ENCODE peak calls at places on chromosomes 11 and 22, in five cellular contexts. I is neuronal stem cell, N is mesendoderm, Z is H1, K is IMR-90. V is an unnamed sample. For H3K36me3, the result is how much of the 10 kb centered on the place peaks cover.

GRCh38 chr11:76653674-76654309 is 16.8 kb downstream of the LRRC32 start:
- DNase-seq in I (no peak), N (no peak), Z (no peak), K (peak), V (peak)

GRCh38 chr11:69479591-69480271 is 1.7 kb upstream of the LINC01488 start:
- DNase-seq in I (no peak), N (no peak), Z (no peak), K (no peak), V (no peak)

GRCh38 chr22:17829691-17830040 is 55.4 kb upstream of the BID start:
- DNase-seq in I (no peak), N (no peak), Z (no peak), K (peak), V (no peak)

GRCh38 chr11:66317766-66318575 is 1.1 kb upstream of the CD248 start:
- DNase-seq in I (no peak), N (peak), Z (no peak), K (peak), V (peak)

GRCh38 chr11:45145421-45146071 is 893 bp upstream of the PRDM11 start:
- DNase-seq in I (peak), N (peak), Z (peak), K (peak), V (peak)

GRCh38 chr11:125626381-125626950 is 1.5 kb downstream of the CHEK1 start:
- DNase-seq in I (no peak), N (no peak), Z (no peak), K (peak), V (no peak)

GRCh38 chr11:8567597-8568198 is 26.3 kb downstream of the STK33 start:
- DNase-seq in I (no peak), N (no peak), Z (no peak), K (peak), V (no peak)

GRCh38 chr11:96314326-96315050 is 28.5 kb downstream of the MAML2 start:
- DNase-seq in I (no peak), N (no peak), Z (no peak), K (peak), V (peak)

GRCh38 chr11:113602483-113602882 is 103.6 kb downstream of the TMPRSS5 start:
- DNase-seq in I (no peak), N (no peak), Z (no peak), K (no peak), V (no peak)

GRCh38 chr11:83011333-83012167 is 60.1 kb downstream of the RAB30 start:
- DNase-seq in I (no peak), N (no peak), Z (no peak), K (no peak), V (no peak)

GRCh38 chr11:102269927-102270326 is 47.4 kb upstream of the BIRC3 start:
- DNase-seq in I (no peak), N (no peak), Z (no peak), K (peak), V (no peak)

GRCh38 chr22:20251491-20251890 is 16.6 kb downstream of the RTN4R start:
- DNase-seq in I (no peak), N (no peak), Z (no peak), K (no peak), V (no peak)

GRCh38 chr22:49230194-49230577 is 597.5 kb downstream of the BRD1 start:
- DNase-seq in I (peak), N (peak), Z (peak), K (no peak), V (no peak)

GRCh38 chr11:77083553-77084245 is 16.9 kb downstream of the CAPN5 start:
- DNase-seq in I (no peak), N (no peak), Z (no peak), K (no peak), V (no peak)

GRCh38 chr11:57641011-57641410 is 8.7 kb downstream of the YPEL4 start:
- DNase-seq in I (no peak), N (peak), Z (no peak), K (no peak), V (peak)

GRCh38 chr11:67409261-67409666 is 5.4 kb downstream of the TBC1D10C start:
- DNase-seq in I (no peak), N (no peak), Z (no peak), K (no peak), V (no peak)

GRCh38 chr11:68889948-68890446 is 13.6 kb downstream of the MRPL21 start:
- DNase-seq in I (no peak), N (peak), Z (peak), K (peak), V (peak)

GRCh38 chr22:38103641-38104040 is 6.8 kb downstream of the BAIAP2L2 start:
- DNase-seq in I (no peak), N (no peak), Z (no peak), K (no peak), V (no peak)

GRCh38 chr11:7154881-7155344 is 66.1 kb downstream of the RBMXL2 start:
- DNase-seq in I (no peak), N (no peak), Z (no peak), K (no peak), V (peak)

GRCh38 chr11:126537492-126537891 is 182.0 kb downstream of the ST3GAL4 start:
- DNase-seq in I (no peak), N (no peak), Z (no peak), K (no peak), V (no peak)

GRCh38 chr11:370087-370941 is 1.0 kb downstream of the B4GALNT4 start:
- DNase-seq in I (peak), N (no peak), Z (peak), K (no peak), V (no peak)

GRCh38 chr11:44519989-44520737 is 45.3 kb upstream of the CD82 start:
- DNase-seq in I (no peak), N (no peak), Z (no peak), K (no peak), V (no peak)

GRCh38 chr11:120137611-120138521 is at the start of gene TRIM29:
- DNase-seq in I (no peak), N (peak), Z (peak), K (no peak), V (no peak)

GRCh38 chr11:94786264-94787126 is 18.3 kb downstream of the AMOTL1 start:
- DNase-seq in I (no peak), N (peak), Z (no peak), K (peak), V (peak)

GRCh38 chr11:65947603-65948125 is 2.4 kb downstream of the TSGA10IP start:
- DNase-seq in I (no peak), N (no peak), Z (no peak), K (no peak), V (no peak)

GRCh38 chr11:81644239-81644840 is 1089.3 kb downstream of the FAM181B start:
- DNase-seq in I (peak), N (peak), Z (no peak), K (peak), V (peak)

GRCh38 chr22:17243524-17243923 is 24.3 kb upstream of the ADA2 start:
- DNase-seq in I (no peak), N (no peak), Z (no peak), K (no peak), V (no peak)

GRCh38 chr22:35687461-35687860 is 30.2 kb upstream of the APOL5 start:
- DNase-seq in I (no peak), N (no peak), Z (no peak), K (no peak), V (no peak)

GRCh38 chr11:14270690-14271542 is 88.1 kb downstream of the RRAS2 start:
- DNase-seq in I (no peak), N (no peak), Z (no peak), K (no peak), V (no peak)
- H3K36me3 ChIP-seq in I (under half), N (under half), Z (under half), K (under half), V (half or more)

DNA sequence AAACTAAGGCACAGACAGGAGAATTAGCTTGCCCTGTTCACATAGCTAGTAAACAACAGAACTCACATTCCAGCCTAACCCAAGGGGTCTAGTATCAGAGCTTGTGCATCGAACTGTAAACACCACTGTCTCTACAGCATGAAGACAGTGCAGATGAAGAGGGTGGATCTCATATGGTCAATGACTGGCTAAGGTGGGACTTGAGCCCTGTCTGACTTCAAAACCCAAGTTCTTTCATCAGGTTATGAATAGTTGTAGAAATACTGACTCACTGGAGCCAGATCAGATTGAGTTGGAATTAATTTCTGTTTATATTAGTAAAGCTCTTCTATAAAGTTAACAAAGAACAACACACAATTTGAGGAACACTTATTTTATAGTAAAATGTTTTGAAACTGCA is 161.7 kb upstream of the ARHGAP20 start:
- DNase-seq in I (no peak), N (no peak), Z (no peak), K (no peak), V (no peak)
- H2BK15ac ChIP-seq in I (no peak), N (no peak), Z (no peak), K (no peak), V (no peak)

DNA sequence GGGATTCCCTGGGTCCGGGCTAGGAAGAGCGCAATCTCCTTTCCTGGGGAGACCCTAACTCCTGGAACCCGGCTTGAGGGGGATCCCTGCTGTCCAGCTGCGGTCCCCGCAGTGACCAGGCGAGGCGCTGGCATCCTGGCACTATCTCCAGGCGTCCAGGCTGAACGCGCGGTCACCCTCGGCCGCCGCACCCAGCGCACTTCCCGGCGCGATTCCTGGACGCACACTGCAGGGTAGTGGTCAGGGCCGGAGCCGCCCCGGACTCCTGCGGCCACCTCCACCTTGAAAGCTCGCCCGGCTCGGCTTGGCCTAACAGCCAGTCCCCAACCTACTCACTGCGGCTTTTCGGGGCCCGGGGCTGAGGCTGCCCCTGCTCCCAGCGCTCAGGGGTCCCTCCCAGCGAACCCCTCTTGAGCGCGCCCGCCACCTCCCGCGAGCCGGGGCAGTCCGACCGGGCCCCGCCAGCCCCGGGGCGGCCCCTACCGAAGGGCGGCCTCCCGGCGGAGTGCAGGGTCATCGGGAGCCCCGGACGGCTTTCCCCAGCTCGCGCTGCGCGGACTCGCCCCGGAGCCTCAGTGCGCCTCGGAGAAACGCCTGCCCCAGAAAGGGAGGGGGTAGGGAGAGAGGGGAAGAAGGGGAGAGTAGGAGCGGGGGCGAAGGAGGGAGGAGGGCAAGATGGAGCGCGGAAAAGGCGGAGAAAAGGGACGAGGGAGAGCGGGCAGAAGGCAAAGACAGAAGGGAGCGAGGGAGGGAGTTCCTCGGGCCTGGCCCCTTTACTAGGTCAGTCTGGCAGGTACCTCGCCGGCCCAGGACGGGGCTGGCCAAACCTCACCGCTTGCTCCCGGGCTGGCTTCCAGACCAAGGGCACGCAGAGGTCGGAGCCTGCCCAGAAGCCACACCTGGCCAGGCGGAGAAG is 1.0 kb downstream of the POU2AF3 start:
- DNase-seq in I (peak), N (peak), Z (peak), K (peak), V (peak)
- H3K4me3 ChIP-seq in I (peak), N (peak), Z (peak), K (peak), V (peak)

DNA sequence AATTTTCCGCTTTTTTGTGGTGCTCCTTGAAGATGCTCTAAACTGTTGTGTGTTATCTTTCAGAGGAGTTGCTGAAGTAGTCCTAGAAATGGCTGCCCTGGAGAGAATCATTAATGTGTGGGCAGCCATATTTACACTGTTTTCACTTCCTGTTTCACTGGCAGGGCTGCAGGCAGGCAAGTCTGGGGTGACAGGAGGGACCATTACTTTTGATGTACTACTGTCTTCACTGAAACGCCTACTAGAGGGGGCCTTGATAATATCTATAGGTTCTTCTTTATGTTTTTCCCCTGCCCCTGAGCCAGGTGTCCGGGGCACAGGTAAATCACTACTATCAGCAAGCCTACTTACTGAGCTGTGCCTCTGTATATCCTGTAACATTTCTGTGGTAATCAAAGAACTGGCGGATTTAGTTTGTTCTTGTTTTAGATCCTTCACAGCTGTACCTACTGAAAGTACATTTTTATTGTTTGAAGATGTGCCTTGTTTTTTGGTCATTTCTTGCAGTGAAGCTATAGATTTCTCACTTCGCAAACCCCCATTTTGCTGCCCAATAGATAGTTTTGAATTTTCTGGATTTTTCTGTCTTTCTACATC is 39.7 kb downstream of the ACAT1 start:
- DNase-seq in I (no peak), N (no peak), Z (no peak), K (no peak), V (no peak)
- H3K36me3 ChIP-seq in I (under half), N (under half), Z (under half), K (under half), V (half or more)

DNA sequence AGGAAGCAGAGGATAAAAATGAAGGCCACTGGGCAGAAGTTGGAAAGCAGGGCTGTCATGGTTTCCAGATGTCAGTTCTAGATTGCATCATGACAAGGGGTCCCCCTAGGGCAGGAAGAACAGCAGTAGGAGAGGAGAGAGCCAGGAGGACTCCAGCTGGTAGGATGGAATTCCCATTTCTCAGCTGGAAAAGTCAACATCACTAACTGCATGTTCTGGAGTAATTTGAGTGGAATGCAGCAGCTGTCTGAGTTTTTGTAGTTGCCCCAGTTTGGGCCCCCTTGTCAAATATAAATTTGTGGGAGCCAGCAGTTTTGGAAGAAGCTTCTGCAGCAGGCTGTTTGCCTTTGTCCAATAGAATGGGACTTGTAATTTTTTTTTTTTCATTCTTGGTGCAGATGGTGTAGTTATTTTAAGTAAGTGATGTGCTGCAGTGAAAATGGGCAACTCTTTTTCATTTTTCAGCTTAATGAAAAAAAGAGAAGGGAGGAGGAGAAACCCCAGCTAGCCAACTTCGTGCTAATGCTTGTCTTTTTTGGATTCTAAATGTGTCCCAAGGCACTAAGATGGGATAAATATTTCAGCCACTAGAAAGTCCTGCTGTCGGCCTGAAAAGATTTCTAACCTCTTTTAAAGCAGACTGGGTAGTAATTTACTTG is 87.0 kb downstream of the LDLRAD3 start:
- DNase-seq in I (no peak), N (peak), Z (no peak), K (peak), V (peak)
- H2BK15ac ChIP-seq in I (no peak), N (no peak), Z (no peak), K (no peak), V (no peak)

DNA sequence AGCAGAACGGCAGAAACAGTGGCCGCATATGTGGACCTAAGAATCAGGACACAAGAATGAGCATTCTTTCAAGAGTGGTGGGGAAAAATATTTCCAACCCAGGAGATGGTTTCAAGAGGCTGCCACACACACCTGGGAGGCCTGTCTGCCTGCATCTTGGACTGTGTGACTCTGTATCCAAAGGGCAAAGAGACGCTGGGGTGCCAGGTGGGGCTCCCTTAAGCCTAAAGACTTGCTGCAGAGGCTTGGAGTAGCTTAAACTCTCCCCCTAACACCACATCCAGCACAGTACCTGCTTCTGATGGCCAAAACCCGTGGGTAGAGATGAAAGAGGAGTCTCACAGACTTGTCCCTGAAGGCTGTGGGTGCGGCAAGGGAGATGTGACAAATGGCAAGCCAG is 3.5 kb downstream of the CXCR5 start:
- DNase-seq in I (no peak), N (no peak), Z (no peak), K (no peak), V (no peak)
- H3K4me3 ChIP-seq in I (no peak), N (no peak), Z (no peak), K (no peak), V (no peak)

GRCh38 chr11:12235080-12235479 is 124.7 kb downstream of the MICAL2 start:
- DNase-seq in I (no peak), N (no peak), Z (no peak), K (no peak), V (no peak)
- H3K36me3 ChIP-seq in I (under half), N (under half), Z (under half), K (under half), V (under half)

GRCh38 chr22:40654522-40655167 is 18.1 kb upstream of the MRTFA start:
- DNase-seq in I (no peak), N (peak), Z (no peak), K (peak), V (peak)
- H2BK15ac ChIP-seq in I (no peak), N (no peak), Z (no peak), K (peak), V (peak)